ENCODE peak calls at places on chromosomes 12 and 14, in five cellular contexts. Q is GM13977, L is mammary epithelial cell, F is stomach, X is tibial nerve. Y is an unnamed sample.

GRCh38 chr14:64772394-64772950 is 68.2 kb downstream of the PLEKHG3 start:
- DNase-seq in F (no peak), Q (no peak), X (no peak), L (no peak), Y (no peak)

GRCh38 chr12:4190376-4191063 is 83.0 kb upstream of the CCND2 start:
- DNase-seq in L (no peak), X (no peak), F (no peak), Q (no peak), Y (no peak)

GRCh38 chr12:530308-530707 is 70.6 kb downstream of the B4GALNT3 start:
- DNase-seq in F (no peak), L (peak; percentile 87), X (no peak), Q (no peak), Y (no peak)

GRCh38 chr14:65478596-65478995 is 66.1 kb downstream of the FUT8 start:
- DNase-seq in Q (no peak), X (no peak), F (no peak), L (peak; percentile 70), Y (no peak)

GRCh38 chr14:79166171-79166570 is 996.0 kb downstream of the NRXN3 start:
- DNase-seq in X (no peak), F (no peak), L (no peak), Q (no peak), Y (no peak)

GRCh38 chr14:34301107-34301734 is 160.8 kb downstream of the SPTSSA start:
- DNase-seq in F (no peak), L (peak; percentile 46), Q (peak; percentile 43), X (no peak), Y (peak; percentile 42)

GRCh38 chr14:95157987-95158712 is 821 bp upstream of the DICER1 start:
- DNase-seq in F (no peak), X (peak; percentile 37), Q (peak; percentile 60), L (no peak), Y (no peak)

GRCh38 chr14:64612021-64612380 is 62.2 kb downstream of the PPP1R36 start:
- DNase-seq in Q (no peak), X (no peak), L (no peak), F (no peak), Y (no peak)

GRCh38 chr12:77932216-77932615 is 101.5 kb downstream of the NAV3 start:
- DNase-seq in F (no peak), X (no peak), L (no peak), Q (no peak), Y (no peak)
- TF ChIP-seq CTCF in F (no peak), X (no peak), L (no peak), Q (no peak), Y (no peak)

DNA sequence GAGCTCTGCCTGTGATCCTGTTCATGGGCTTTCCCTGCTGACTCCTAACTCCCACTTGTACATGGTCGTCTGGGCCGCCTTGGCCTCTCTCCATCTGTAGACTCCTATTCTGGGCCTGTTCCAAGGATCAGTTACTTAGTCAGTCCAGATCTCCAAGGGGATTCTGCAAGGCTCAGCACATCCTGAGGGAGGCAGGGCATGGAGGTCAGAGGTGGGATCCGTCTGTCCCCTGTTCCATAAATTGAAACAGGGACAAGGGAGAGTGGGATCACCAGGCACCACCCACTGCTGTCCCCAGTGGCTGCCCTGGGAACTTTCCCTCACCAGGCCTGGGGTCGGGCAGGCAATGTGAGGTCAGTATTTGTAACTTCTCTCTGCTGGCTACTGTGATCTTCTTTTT is 43.5 kb downstream of the KCTD10 start:
- DNase-seq in X (no peak), F (no peak), Q (no peak), L (no peak), Y (no peak)
- TF ChIP-seq CTCF in X (peak; percentile 25), F (peak; percentile 7), Q (no peak), L (peak; percentile 23), Y (peak; percentile 4)

DNA sequence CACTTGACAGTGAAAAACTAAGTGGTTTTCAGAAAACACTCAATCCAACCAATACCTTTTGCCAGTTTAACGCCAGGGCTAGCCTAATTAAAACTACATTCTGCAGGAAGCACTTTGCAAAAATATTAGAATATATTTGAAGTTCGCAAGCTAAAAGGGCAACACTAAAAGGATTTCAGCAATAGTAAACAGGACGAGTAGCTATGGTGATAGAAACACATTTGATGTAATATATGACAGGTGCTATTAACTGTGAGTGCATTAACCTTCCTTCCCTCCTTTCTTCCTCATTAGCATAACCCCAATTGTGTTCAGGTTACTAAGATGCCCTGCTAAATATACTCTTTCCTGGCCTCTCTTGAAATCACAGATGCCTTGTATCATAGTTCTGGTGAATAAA is 85.6 kb upstream of the TMCC3 start:
- DNase-seq in Q (no peak), X (no peak), L (no peak), F (no peak), Y (no peak)
- TF ChIP-seq CTCF in Q (no peak), X (no peak), L (no peak), F (no peak), Y (no peak)

GRCh38 chr14:102498005-102498677 is 11.4 kb downstream of the ANKRD9 start:
- DNase-seq in F (no peak), X (no peak), L (no peak), Q (no peak), Y (no peak)
- TF ChIP-seq CTCF in F (no peak), X (no peak), L (peak; percentile 4), Q (peak; percentile 26), Y (peak; percentile 3)

DNA sequence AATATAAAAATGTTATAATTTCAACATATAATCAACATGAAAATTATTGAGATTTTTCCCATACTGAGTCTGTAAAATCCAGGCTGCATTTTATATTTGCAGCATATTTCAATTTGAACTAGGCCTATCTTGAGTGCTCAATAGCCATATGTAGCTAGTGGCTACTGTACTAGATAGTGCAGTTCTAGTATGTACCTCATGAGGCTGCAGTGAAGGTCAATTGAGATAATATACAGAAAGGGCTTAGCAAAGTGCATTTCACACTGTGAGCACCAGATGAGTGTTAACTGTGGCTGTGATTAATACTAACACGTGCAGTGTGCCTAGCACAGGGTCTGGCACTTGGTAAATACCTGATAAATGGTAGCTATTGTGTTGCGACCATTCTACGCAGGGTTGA is 5.4 kb upstream of the SLC22A17 start:
- DNase-seq in Q (no peak), L (no peak), X (no peak), F (no peak), Y (peak; percentile 16)
- TF ChIP-seq CTCF in Q (no peak), L (no peak), X (no peak), F (no peak), Y (no peak)

DNA sequence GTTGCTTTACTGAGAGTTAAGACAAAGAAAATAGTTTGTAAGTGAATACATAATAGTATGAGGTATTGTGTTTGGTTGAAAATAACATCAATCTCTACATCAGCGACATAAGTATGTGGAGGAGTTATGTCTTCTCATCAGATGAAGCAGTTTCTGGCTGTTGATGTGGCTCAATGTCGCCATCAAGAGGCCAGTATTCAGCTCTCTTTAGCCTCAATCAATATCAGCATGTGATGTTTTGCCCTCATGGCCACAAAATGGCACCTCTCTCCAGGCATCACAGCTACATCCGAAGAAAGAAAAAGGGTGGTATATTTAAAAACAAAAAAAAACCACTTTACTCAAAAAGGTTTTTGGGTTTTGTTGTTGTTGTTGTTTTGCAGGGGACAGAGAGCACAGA is 302.3 kb upstream of the TMEM132C start:
- DNase-seq in L (no peak), Q (no peak), F (no peak), X (no peak), Y (no peak)
- TF ChIP-seq CTCF in L (no peak), Q (no peak), F (no peak), X (no peak), Y (peak; percentile 26)

Y was measured in D721Med.